ENCODE peak calls at places on chromosome X, in four cellular contexts. M is IMR-90, X is heart left ventricle, Z is tibial nerve. U is an unnamed sample.
A peak's percentile ranks its signal among the peaks of the same experiment; 100 is the strongest.

GRCh38 chrX:37454537-37455285 is 105.5 kb downstream of the PRRG1 start:
- DNase-seq in M (peak; percentile 29), X (no peak), Z (no peak), U (peak; percentile 28)

GRCh38 chrX:19926095-19926494 is 38.7 kb upstream of the SH3KBP1 start:
- DNase-seq in M (no peak), Z (no peak), X (no peak), U (no peak)

GRCh38 chrX:117835034-117835433 is 281.6 kb downstream of the KLHL13 start:
- DNase-seq in X (no peak), Z (no peak), M (no peak), U (no peak)

GRCh38 chrX:71532078-71532752 is 689 bp upstream of the OGT start:
- DNase-seq in X (no peak), M (peak; percentile 66), Z (no peak), U (peak; percentile 41)

GRCh38 chrX:143429021-143429570 is 88.2 kb downstream of the SPANXN3 start:
- DNase-seq in Z (no peak), X (no peak), M (no peak), U (no peak)

GRCh38 chrX:13283968-13284914 is 35.6 kb downstream of the ATXN3L start:
- DNase-seq in M (peak; percentile 78), X (no peak), Z (no peak), U (no peak)

GRCh38 chrX:16567681-16568080 is 82.3 kb upstream of the S100G start:
- DNase-seq in X (no peak), M (no peak), Z (no peak), U (no peak)

GRCh38 chrX:20432048-20432447 is 165.3 kb upstream of the RPS6KA3 start:
- DNase-seq in M (peak; percentile 59), X (no peak), Z (no peak), U (no peak)

GRCh38 chrX:133544778-133545177 is 129.5 kb upstream of the GPC4 start:
- DNase-seq in Z (no peak), M (no peak), X (no peak), U (no peak)

GRCh38 chrX:10199212-10199611 is 42.4 kb downstream of the CLCN4 start:
- DNase-seq in M (peak; percentile 67), X (peak; percentile 20), Z (peak; percentile 19), U (peak; percentile 29)

GRCh38 chrX:72050011-72050410 is 81.7 kb downstream of the RTL5 start:
- DNase-seq in X (no peak), Z (no peak), M (no peak), U (no peak)

GRCh38 chrX:20067709-20068315 is 48.9 kb downstream of the MAP7D2 start:
- DNase-seq in M (peak; percentile 88), Z (peak; percentile 52), X (peak; percentile 59), U (peak; percentile 55)

GRCh38 chrX:139222511-139223200 is 307.9 kb upstream of the F9 start:
- DNase-seq in M (no peak), X (no peak), Z (no peak), U (no peak)

GRCh38 chrX:44343412-44343942 is at the start of gene EFHC2:
- DNase-seq in M (no peak), X (peak; percentile 43), Z (peak; percentile 13), U (peak; percentile 28)

GRCh38 chrX:134548844-134549205 is 88.9 kb downstream of the HPRT1 start:
- DNase-seq in M (no peak), X (no peak), Z (no peak), U (no peak)

GRCh38 chrX:57044226-57044625 is 48.9 kb upstream of the SPIN3 start:
- DNase-seq in Z (no peak), X (no peak), M (no peak), U (no peak)

GRCh38 chrX:119234931-119235555 is 1.0 kb upstream of the PGRMC1 start:
- DNase-seq in X (peak; percentile 21), M (no peak), Z (no peak), U (no peak)

GRCh38 chrX:68989865-68990606 is 161.2 kb downstream of the EFNB1 start:
- DNase-seq in M (peak; percentile 82), X (peak; percentile 48), Z (no peak), U (no peak)

GRCh38 chrX:9884031-9884779 is 83.0 kb upstream of the CLDN34 start:
- DNase-seq in M (no peak), X (no peak), Z (no peak), U (no peak)

GRCh38 chrX:119753639-119754257 is 4.6 kb upstream of the SOWAHD start:
- DNase-seq in Z (no peak), M (peak; percentile 24), X (no peak), U (peak; percentile 32)

GRCh38 chrX:119655125-119655524 is 37.8 kb downstream of the SEPTIN6 start:
- DNase-seq in M (peak; percentile 88), X (peak; percentile 41), Z (no peak), U (no peak)

GRCh38 chrX:3651272-3651671 is 62.2 kb downstream of the PRKX start:
- DNase-seq in M (peak; percentile 49), Z (no peak), X (no peak), U (no peak)

GRCh38 chrX:118872102-118872566 is 48.5 kb downstream of the ZCCHC12 start:
- DNase-seq in Z (no peak), X (no peak), M (no peak), U (peak; percentile 31)

GRCh38 chrX:114071412-114071811 is 512.5 kb upstream of the HTR2C start:
- DNase-seq in X (no peak), Z (no peak), M (no peak), U (no peak)

GRCh38 chrX:46305431-46305830 is 239.8 kb downstream of the ZNF674 start:
- DNase-seq in Z (no peak), X (no peak), M (no peak), U (no peak)

GRCh38 chrX:34338046-34338445 is 205.9 kb upstream of the FAM47A start:
- DNase-seq in M (no peak), Z (no peak), X (no peak), U (no peak)

GRCh38 chrX:132984058-132984650 is 25.7 kb upstream of the HS6ST2 start:
- DNase-seq in X (no peak), M (no peak), Z (no peak), U (no peak)

GRCh38 chrX:112746812-112747630 is 67.3 kb upstream of the LHFPL1 start:
- DNase-seq in Z (no peak), X (no peak), M (peak; percentile 31), U (no peak)

GRCh38 chrX:67604979-67605703 is 61.3 kb downstream of the AR start:
- DNase-seq in X (no peak), M (peak; percentile 68), Z (no peak), U (no peak)

GRCh38 chrX:3697701-3698279 is 15.7 kb downstream of the PRKX start:
- DNase-seq in M (peak; percentile 42), X (peak; percentile 20), Z (peak; percentile 40), U (no peak)

GRCh38 chrX:16712116-16712824 is at the start of gene CTPS2:
- DNase-seq in M (peak; percentile 48), X (peak; percentile 54), Z (peak; percentile 23), U (peak; percentile 77)

GRCh38 chrX:106039920-106040319 is 1.4 kb upstream of the SERPINA7 start:
- DNase-seq in X (no peak), M (no peak), Z (no peak), U (no peak)

GRCh38 chrX:47191806-47192401 is 1.7 kb upstream of the UBA1 start:
- DNase-seq in X (no peak), Z (no peak), M (no peak), U (no peak)

GRCh38 chrX:51459125-51459524 is 37.3 kb downstream of the NUDT11 start:
- DNase-seq in X (no peak), M (peak; percentile 13), Z (no peak), U (no peak)

GRCh38 chrX:122046815-122047214 is 999.4 kb downstream of the GLUD2 start:
- DNase-seq in X (no peak), M (no peak), Z (no peak), U (no peak)

GRCh38 chrX:83469551-83469950 is 38.5 kb upstream of the POU3F4 start:
- DNase-seq in Z (no peak), X (no peak), M (peak; percentile 1), U (peak; percentile 9)

GRCh38 chrX:139204903-139205667 is 325.5 kb upstream of the F9 start:
- DNase-seq in X (peak; percentile 19), M (no peak), Z (no peak), U (peak; percentile 26)

GRCh38 chrX:73964607-73965006 is 339.4 kb upstream of the ZCCHC13 start:
- DNase-seq in Z (no peak), X (no peak), M (no peak), U (no peak)
- H3K4me1 ChIP-seq in Z (no peaks in the 10 kb centered on the region), X (no peaks in the 10 kb centered on the region), M (no peaks in the 10 kb centered on the region), U (no peaks in the 10 kb centered on the region)

GRCh38 chrX:153925739-153926593 is at the start of gene ARHGAP4:
- DNase-seq in Z (no peak), X (no peak), M (no peak), U (no peak)
- TF ChIP-seq POLR2A in Z (no peak), X (no peak), M (no peak), U (no peak)

DNA sequence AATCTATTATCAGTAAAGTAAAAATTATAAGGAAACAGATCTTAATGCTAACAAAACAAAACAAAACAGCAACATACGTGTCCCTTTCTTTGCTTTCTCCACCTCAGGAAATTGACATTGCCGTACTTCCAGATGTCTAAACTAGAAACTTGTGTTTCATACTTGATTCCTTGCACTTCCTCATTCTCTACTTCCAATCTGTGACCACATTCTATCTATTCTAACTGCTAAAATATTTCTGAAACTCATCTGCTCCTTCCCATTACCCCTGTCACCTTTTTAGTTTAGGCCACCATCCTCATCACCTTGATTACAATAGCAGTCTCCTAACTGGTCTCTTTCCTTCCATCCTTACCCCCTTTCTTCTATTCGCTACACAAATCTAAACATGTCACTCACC is 22.5 kb upstream of the RPA4 start:
- DNase-seq in Z (no peak), M (no peak), X (no peak), U (no peak)
- H3K4me1 ChIP-seq in Z (no peaks in the 10 kb centered on the region), M (no peaks in the 10 kb centered on the region), X (no peaks in the 10 kb centered on the region), U (no peaks in the 10 kb centered on the region)

GRCh38 chrX:115493015-115493414 is 68.0 kb upstream of the PLS3 start:
- DNase-seq in X (no peak), M (no peak), Z (no peak), U (no peak)
- TF ChIP-seq POLR2A in X (no peak), M (no peak), Z (no peak), U (no peak)

GRCh38 chrX:31130457-31131215 is 58.8 kb upstream of the FTHL17 start:
- DNase-seq in M (no peak), Z (no peak), X (no peak), U (no peak)

GRCh38 chrX:31132803-31133202 is 61.0 kb upstream of the FTHL17 start:
- DNase-seq in M (no peak), Z (no peak), X (no peak), U (no peak)

GRCh38 chrX:31127716-31128115 is 55.9 kb upstream of the FTHL17 start:
- DNase-seq in X (no peak), M (no peak), Z (no peak), U (no peak)

GRCh38 chrX:31126205-31126604 is 54.4 kb upstream of the FTHL17 start:
- DNase-seq in X (no peak), Z (no peak), M (peak; percentile 14), U (no peak)

GRCh38 chrX:31128849-31129248 is 57.0 kb upstream of the FTHL17 start:
- DNase-seq in M (no peak), Z (no peak), X (no peak), U (no peak)
- H3K4me1 ChIP-seq in M (no peaks in the 10 kb centered on the region), Z (no peaks in the 10 kb centered on the region), X (no peaks in the 10 kb centered on the region), U (no peaks in the 10 kb centered on the region)

GRCh38 chrX:153321381-153322105 is at the start of gene PNMA6F:
- DNase-seq in M (no peak), X (no peak), Z (no peak), U (no peak)
- TF ChIP-seq POLR2A in M (no peak), X (no peak), Z (no peak), U (no peak)

U was measured in transverse colon.